ENCODE peak calls at places on chromosomes 2 and 18, in six cellular contexts. N is activated T-helper 1 cell treated with anti-CD3 and anti-CD28 coated beads, Interleukin-12 subunit alpha, Interleukin-12 subunit beta, Interleukin-2, Interleukin-4 antibody, amounts not matched to agents 30 ng/mL and 10 ng/mL and 1 ng/mL, durations not matched to agents 14 hours and 24 hours and 36 hours; F is NCI-H2107; E is activated CD4-positive, alpha-beta T cell treated with anti-CD3 and anti-CD28 coated beads, Interleukin-2, amount 50 U/mL, for 1 hour; Q is lower leg skin; R is cardiac fibroblast. G is an unnamed sample.

GRCh38 chr2:207487650-207488315 is 42.0 kb upstream of the CREB1 start:
- DNase-seq in N (no peak), F (no peak), E (no peak), Q (no peak), R (peak; percentile 84), G (peak; percentile 76)

GRCh38 chr2:79723830-79724229 is 211.0 kb downstream of the CTNNA2 start:
- DNase-seq in N (no peak), F (no peak), E (no peak), Q (no peak), R (peak; percentile 11), G (peak; percentile 53)

GRCh38 chr18:48724455-48724854 is 185.6 kb downstream of the CTIF start:
- DNase-seq in N (no peak), F (no peak), E (no peak), Q (no peak), R (no peak), G (no peak)

GRCh38 chr2:96832751-96833507 is 10.9 kb downstream of the ANKRD23 start:
- DNase-seq in N (no peak), F (peak; percentile 89), E (no peak), Q (no peak), R (peak; percentile 52), G (peak; percentile 53)

GRCh38 chr18:56316727-56317126 is 321.7 kb downstream of the TXNL1 start:
- DNase-seq in N (no peak), F (no peak), E (no peak), Q (no peak), R (no peak), G (no peak)

GRCh38 chr18:48455555-48456478 is 46.6 kb upstream of the ZBTB7C start:
- DNase-seq in N (peak; percentile 16), F (no peak), E (peak; percentile 54), Q (no peak), R (peak; percentile 91), G (peak; percentile 81)

GRCh38 chr2:119487434-119488244 is 36.6 kb downstream of the SCTR start:
- DNase-seq in N (no peak), F (no peak), E (no peak), Q (peak; percentile 9), R (no peak), G (no peak)

GRCh38 chr18:77136076-77136718 is 3.6 kb upstream of the MBP start:
- DNase-seq in N (no peak), F (no peak), E (no peak), Q (no peak), R (no peak), G (no peak)

GRCh38 chr18:34726286-34727004 is 16.3 kb downstream of the DTNA start:
- DNase-seq in N (no peak), F (no peak), E (no peak), Q (no peak), R (no peak), G (no peak)

GRCh38 chr2:33275689-33276444 is 200.6 kb upstream of the RASGRP3 start:
- DNase-seq in N (no peak), F (no peak), E (peak; percentile 11), Q (peak; percentile 77), R (peak; percentile 89), G (peak; percentile 95)

GRCh38 chr2:104033399-104033798 is 820.5 kb upstream of the POU3F3 start:
- DNase-seq in N (no peak), F (no peak), E (no peak), Q (no peak), R (no peak), G (no peak)

GRCh38 chr2:240500561-240501423 is 57.0 kb downstream of the ANKMY1 start:
- DNase-seq in N (no peak), F (no peak), E (no peak), Q (no peak), R (no peak), G (no peak)

GRCh38 chr2:164917296-164917903 is 37.9 kb downstream of the SLC38A11 start:
- DNase-seq in N (no peak), F (no peak), E (no peak), Q (peak; percentile 27), R (peak; percentile 63), G (peak; percentile 68)

GRCh38 chr18:36153203-36153602 is 23.5 kb downstream of the ELP2 start:
- DNase-seq in N (no peak), F (no peak), E (no peak), Q (no peak), R (peak; percentile 72), G (peak; percentile 64)

GRCh38 chr2:151852260-151853069 is 24.2 kb upstream of the ARL5A start:
- DNase-seq in N (no peak), F (no peak), E (no peak), Q (no peak), R (no peak), G (no peak)

GRCh38 chr2:9268310-9269081 is 61.9 kb downstream of the ASAP2 start:
- DNase-seq in N (no peak), F (no peak), E (no peak), Q (no peak), R (no peak), G (no peak)

GRCh38 chr2:205386109-205386508 is 296.2 kb upstream of the NRP2 start:
- DNase-seq in N (no peak), F (no peak), E (no peak), Q (no peak), R (peak; percentile 63), G (peak; percentile 29)

GRCh38 chr2:164257794-164258193 is 363.5 kb downstream of the GRB14 start:
- DNase-seq in N (no peak), F (no peak), E (no peak), Q (no peak), R (no peak), G (no peak)

GRCh38 chr18:63882333-63883141 is 5.0 kb upstream of the SERPINB2 start:
- DNase-seq in N (no peak), F (no peak), E (no peak), Q (peak; percentile 55), R (peak; percentile 80), G (peak; percentile 91)

GRCh38 chr2:217610411-217610814 is 392.4 kb downstream of the TNS1 start:
- DNase-seq in N (peak; percentile 28), F (no peak), E (peak; percentile 28), Q (no peak), R (no peak), G (no peak)

GRCh38 chr2:149622343-149622742 is 34.8 kb upstream of the MMADHC start:
- DNase-seq in N (no peak), F (no peak), E (no peak), Q (no peak), R (no peak), G (no peak)

GRCh38 chr2:111665011-111665410 is 219.0 kb downstream of the ANAPC1 start:
- DNase-seq in N (no peak), F (no peak), E (no peak), Q (peak; percentile 3), R (no peak), G (no peak)

GRCh38 chr2:180077295-180077906 is 70.3 kb upstream of the CWC22 start:
- DNase-seq in N (no peak), F (no peak), E (no peak), Q (no peak), R (peak; percentile 54), G (peak; percentile 55)

GRCh38 chr2:122078451-122078850 is 323.0 kb downstream of the TSN start:
- DNase-seq in N (no peak), F (no peak), E (no peak), Q (no peak), R (peak; percentile 66), G (peak; percentile 76)

GRCh38 chr2:12762976-12763375 is 46.2 kb downstream of the TRIB2 start:
- DNase-seq in N (no peak), F (no peak), E (no peak), Q (no peak), R (no peak), G (no peak)

GRCh38 chr2:52115750-52116149 is 1083.8 kb upstream of the NRXN1 start:
- DNase-seq in N (no peak), F (no peak), E (no peak), Q (no peak), R (no peak), G (no peak)

GRCh38 chr2:110875384-110875725 is 143.0 kb downstream of the ACOXL start:
- DNase-seq in N (no peak), F (no peak), E (no peak), Q (no peak), R (no peak), G (no peak)

GRCh38 chr2:133062174-133062573 is 392.2 kb upstream of the LYPD1 start:
- DNase-seq in N (no peak), F (no peak), E (no peak), Q (no peak), R (no peak), G (no peak)

GRCh38 chr2:127201452-127201851 is 18.6 kb downstream of the CYP27C1 start:
- DNase-seq in N (no peak), F (no peak), E (no peak), Q (no peak), R (no peak), G (no peak)

GRCh38 chr2:18754286-18754685 is 164.9 kb upstream of the NT5C1B start:
- DNase-seq in N (no peak), F (no peak), E (no peak), Q (no peak), R (no peak), G (no peak)

GRCh38 chr2:65661980-65662653 is 229.7 kb upstream of the SPRED2 start:
- DNase-seq in N (no peak), F (no peak), E (no peak), Q (no peak), R (peak; percentile 14), G (no peak)

GRCh38 chr2:75587954-75588587 is 27.3 kb upstream of the EVA1A start:
- DNase-seq in N (no peak), F (no peak), E (no peak), Q (no peak), R (peak; percentile 62), G (peak; percentile 66)

GRCh38 chr2:231132126-231132525 is 7.3 kb upstream of the HTR2B start:
- DNase-seq in N (no peak), F (no peak), E (no peak), Q (no peak), R (peak; percentile 85), G (peak; percentile 69)